ENCODE peak calls at places on chromosome 13, in ten cellular contexts. Q, V, A, O, S, U, B, K, I and G are unnamed samples.

GRCh38 chr13:73533111-73533510 is 474.3 kb downstream of the KLF5 start:
- DNase-seq in K (no peak), S (no peak), I (no peak), Q (no peak), A (no peak), V (no peak), B (no peak), O (no peak), U (no peak), G (no peak)

GRCh38 chr13:20348018-20348417 is 115.9 kb upstream of the GJB6 start:
- DNase-seq in V (no peak), A (no peak), B (no peak), I (no peak), U (no peak), S (no peak), Q (no peak), K (no peak), O (no peak), G (no peak)

GRCh38 chr13:24307211-24308067 is 1.9 kb upstream of the C1QTNF9 start:
- DNase-seq in O (no peak), K (no peak), Q (no peak), B (no peak), A (no peak), S (no peak), U (no peak), I (no peak), V (no peak), G (no peak)

GRCh38 chr13:29925457-29925856 is 75.0 kb upstream of the UBL3 start:
- DNase-seq in Q (no peak), O (peak; percentile 15), U (peak; percentile 86), B (no peak), K (peak; percentile 86), I (no peak), S (peak; percentile 89), A (peak; percentile 72), V (no peak), G (peak; percentile 83)

GRCh38 chr13:91162180-91162579 is 185.3 kb upstream of the MIR17HG start:
- DNase-seq in K (no peak), I (no peak), Q (no peak), U (no peak), A (no peak), S (no peak), B (no peak), O (no peak), V (no peak), G (no peak)

GRCh38 chr13:113599396-113599795 is 14.8 kb downstream of the TFDP1 start:
- DNase-seq in U (no peak), K (no peak), O (no peak), Q (no peak), V (no peak), I (no peak), B (no peak), S (no peak), A (peak; percentile 33), G (no peak)

GRCh38 chr13:113225515-113225914 is 16.1 kb downstream of the CUL4A start:
- DNase-seq in Q (no peak), S (no peak), A (no peak), V (no peak), B (no peak), K (no peak), U (no peak), I (no peak), O (no peak), G (no peak)

GRCh38 chr13:24502567-24503375 is 9.8 kb downstream of the PARP4 start:
- DNase-seq in S (no peak), A (no peak), K (peak; percentile 77), B (no peak), I (no peak), Q (no peak), U (peak; percentile 80), V (no peak), O (no peak), G (peak; percentile 57)

GRCh38 chr13:34303346-34303745 is 485.4 kb downstream of the RFC3 start:
- DNase-seq in B (no peak), A (no peak), U (no peak), O (no peak), S (no peak), V (no peak), Q (no peak), I (no peak), K (no peak), G (no peak)

GRCh38 chr13:113562085-113562749 is 22.3 kb upstream of the TFDP1 start:
- DNase-seq in I (peak; percentile 48), Q (peak; percentile 84), B (peak; percentile 21), U (peak; percentile 75), A (peak; percentile 58), S (peak; percentile 69), O (peak; percentile 82), V (peak; percentile 82), K (peak; percentile 74), G (peak; percentile 62)

GRCh38 chr13:98144501-98145350 is 1.8 kb downstream of the FARP1 start:
- DNase-seq in B (no peak), A (no peak), S (peak; percentile 50), U (peak; percentile 67), K (peak; percentile 49), O (no peak), V (no peak), I (peak; percentile 2), Q (peak; percentile 50), G (no peak)

GRCh38 chr13:80497439-80497838 is 156.5 kb upstream of the SPRY2 start:
- DNase-seq in O (no peak), Q (no peak), K (no peak), U (no peak), S (no peak), V (no peak), A (no peak), I (no peak), B (no peak), G (no peak)

GRCh38 chr13:37656247-37656940 is 57.8 kb upstream of the POSTN start:
- DNase-seq in S (no peak), U (peak; percentile 98), V (no peak), A (no peak), K (peak; percentile 99), O (no peak), B (no peak), Q (no peak), I (no peak), G (peak; percentile 95)

GRCh38 chr13:52650731-52651130 is 1.9 kb upstream of the SUGT1 start:
- DNase-seq in O (no peak), I (no peak), S (no peak), Q (no peak), U (no peak), A (no peak), K (no peak), B (no peak), V (no peak), G (no peak)

GRCh38 chr13:43289458-43290255 is 266.3 kb downstream of the DNAJC15 start:
- DNase-seq in U (no peak), A (no peak), B (no peak), K (peak; percentile 50), V (no peak), I (no peak), Q (no peak), S (no peak), O (no peak), G (no peak)

GRCh38 chr13:112725346-112726017 is 35.6 kb downstream of the ATP11A start:
- DNase-seq in V (no peak), B (no peak), K (no peak), O (no peak), U (no peak), I (peak; percentile 9), S (no peak), A (no peak), Q (no peak), G (no peak)

GRCh38 chr13:81577601-81578000 is 1236.7 kb upstream of the SPRY2 start:
- DNase-seq in B (no peak), A (no peak), V (no peak), S (no peak), Q (no peak), O (no peak), I (no peak), U (peak; percentile 12), K (no peak), G (no peak)

GRCh38 chr13:43784491-43784890 is 2.3 kb downstream of the ENOX1 start:
- DNase-seq in I (no peak), A (no peak), S (no peak), B (no peak), U (no peak), V (no peak), O (no peak), K (peak; percentile 80), Q (no peak), G (no peak)

GRCh38 chr13:110546933-110547332 is 14.6 kb downstream of the RAB20 start:
- DNase-seq in K (peak; percentile 81), S (peak; percentile 77), V (no peak), Q (no peak), A (peak; percentile 90), I (no peak), B (no peak), U (peak; percentile 99), O (no peak), G (peak; percentile 98)

GRCh38 chr13:94080527-94080926 is 399.0 kb downstream of the DCT start:
- DNase-seq in S (no peak), B (no peak), Q (no peak), U (no peak), K (no peak), I (no peak), A (no peak), O (no peak), V (no peak), G (no peak)

GRCh38 chr13:45527699-45528462 is 63.1 kb downstream of the COG3 start:
- DNase-seq in I (no peak), K (no peak), O (no peak), B (no peak), U (peak; percentile 45), S (no peak), V (no peak), A (no peak), Q (no peak), G (no peak)

GRCh38 chr13:38348890-38349289 is 761 bp upstream of the UFM1 start:
- DNase-seq in O (peak; percentile 5), B (peak; percentile 22), K (peak; percentile 64), I (peak; percentile 14), U (peak; percentile 55), V (no peak), S (no peak), A (no peak), Q (peak; percentile 6), G (peak; percentile 16)